ENCODE peak calls at places on chromosomes 6 and 20, in ten cellular contexts. One of them, this sample, is unnamed.

GRCh38 chr6:163790296-163790840 is 375.9 kb downstream of the QKI start:
- DNase-seq in activated B cell treated with CpG ODN at 0.5 μM for 24 hours: no peak
- DNase-seq in stromal cell of bone marrow: no peak
- DNase-seq in uterus: no peak
- DNase-seq in GM13976: no peak
- DNase-seq in NCI-H187: no peak
- DNase-seq in DMS53: no peak
- DNase-seq in left ventricle myocardium inferior: no peak
- DNase-seq in activated CD4-positive, alpha-beta T cell treated with anti-CD3 and anti-CD28 coated beads, Interleukin-2, amount 50 U/mL, for 1 hour: no peak
- DNase-seq in GDM1: no peak
- DNase-seq in this sample: no peak

GRCh38 chr6:786946-787763 is 94.2 kb upstream of the EXOC2 start:
- DNase-seq in activated B cell treated with CpG ODN at 0.5 μM for 24 hours: no peak
- DNase-seq in left ventricle myocardium inferior: no peak
- DNase-seq in GM13976: peak
- DNase-seq in activated CD4-positive, alpha-beta T cell treated with anti-CD3 and anti-CD28 coated beads, Interleukin-2, amount 50 U/mL, for 1 hour: no peak
- DNase-seq in NCI-H187: no peak
- DNase-seq in DMS53: peak
- DNase-seq in uterus: no peak
- DNase-seq in stromal cell of bone marrow: no peak
- DNase-seq in GDM1: no peak
- DNase-seq in this sample: no peak

GRCh38 chr20:19932170-19932667 is 84.9 kb upstream of the NAA20 start:
- DNase-seq in GM13976: no peak
- DNase-seq in uterus: peak
- DNase-seq in activated CD4-positive, alpha-beta T cell treated with anti-CD3 and anti-CD28 coated beads, Interleukin-2, amount 50 U/mL, for 1 hour: no peak
- DNase-seq in DMS53: no peak
- DNase-seq in activated B cell treated with CpG ODN at 0.5 μM for 24 hours: no peak
- DNase-seq in NCI-H187: no peak
- DNase-seq in left ventricle myocardium inferior: no peak
- DNase-seq in stromal cell of bone marrow: peak
- DNase-seq in GDM1: no peak
- DNase-seq in this sample: no peak

GRCh38 chr6:3389390-3390167 is 67.3 kb downstream of the SLC22A23 start:
- DNase-seq in GDM1: no peak
- DNase-seq in GM13976: no peak
- DNase-seq in stromal cell of bone marrow: peak
- DNase-seq in NCI-H187: no peak
- DNase-seq in activated CD4-positive, alpha-beta T cell treated with anti-CD3 and anti-CD28 coated beads, Interleukin-2, amount 50 U/mL, for 1 hour: no peak
- DNase-seq in uterus: peak
- DNase-seq in DMS53: no peak
- DNase-seq in activated B cell treated with CpG ODN at 0.5 μM for 24 hours: no peak
- DNase-seq in left ventricle myocardium inferior: peak
- DNase-seq in this sample: no peak

GRCh38 chr6:148358196-148358785 is 15.7 kb downstream of the SASH1 start:
- DNase-seq in activated B cell treated with CpG ODN at 0.5 μM for 24 hours: no peak
- DNase-seq in NCI-H187: no peak
- DNase-seq in activated CD4-positive, alpha-beta T cell treated with anti-CD3 and anti-CD28 coated beads, Interleukin-2, amount 50 U/mL, for 1 hour: no peak
- DNase-seq in uterus: peak
- DNase-seq in GDM1: no peak
- DNase-seq in GM13976: no peak
- DNase-seq in stromal cell of bone marrow: peak
- DNase-seq in left ventricle myocardium inferior: no peak
- DNase-seq in DMS53: no peak
- DNase-seq in this sample: no peak

GRCh38 chr6:38776515-38776914 is 61.4 kb downstream of the DNAH8 start:
- DNase-seq in activated CD4-positive, alpha-beta T cell treated with anti-CD3 and anti-CD28 coated beads, Interleukin-2, amount 50 U/mL, for 1 hour: no peak
- DNase-seq in GM13976: no peak
- DNase-seq in stromal cell of bone marrow: no peak
- DNase-seq in uterus: no peak
- DNase-seq in GDM1: no peak
- DNase-seq in DMS53: peak
- DNase-seq in activated B cell treated with CpG ODN at 0.5 μM for 24 hours: no peak
- DNase-seq in left ventricle myocardium inferior: no peak
- DNase-seq in NCI-H187: no peak
- DNase-seq in this sample: no peak

GRCh38 chr6:90080876-90081464 is 186.7 kb downstream of the GJA10 start:
- DNase-seq in GM13976: peak
- DNase-seq in stromal cell of bone marrow: no peak
- DNase-seq in NCI-H187: no peak
- DNase-seq in uterus: no peak
- DNase-seq in activated CD4-positive, alpha-beta T cell treated with anti-CD3 and anti-CD28 coated beads, Interleukin-2, amount 50 U/mL, for 1 hour: peak
- DNase-seq in DMS53: no peak
- DNase-seq in left ventricle myocardium inferior: no peak
- DNase-seq in activated B cell treated with CpG ODN at 0.5 μM for 24 hours: no peak
- DNase-seq in GDM1: no peak
- DNase-seq in this sample: peak

GRCh38 chr6:130381459-130382380 is 15.9 kb downstream of the TMEM200A start:
- DNase-seq in stromal cell of bone marrow: no peak
- DNase-seq in activated CD4-positive, alpha-beta T cell treated with anti-CD3 and anti-CD28 coated beads, Interleukin-2, amount 50 U/mL, for 1 hour: peak
- DNase-seq in NCI-H187: no peak
- DNase-seq in DMS53: no peak
- DNase-seq in left ventricle myocardium inferior: no peak
- DNase-seq in GM13976: no peak
- DNase-seq in GDM1: peak
- DNase-seq in activated B cell treated with CpG ODN at 0.5 μM for 24 hours: no peak
- DNase-seq in uterus: no peak
- DNase-seq in this sample: peak

GRCh38 chr6:5213851-5214507 is 46.8 kb downstream of the LYRM4 start:
- DNase-seq in GM13976: no peak
- DNase-seq in GDM1: no peak
- DNase-seq in uterus: no peak
- DNase-seq in activated CD4-positive, alpha-beta T cell treated with anti-CD3 and anti-CD28 coated beads, Interleukin-2, amount 50 U/mL, for 1 hour: no peak
- DNase-seq in stromal cell of bone marrow: peak
- DNase-seq in DMS53: no peak
- DNase-seq in left ventricle myocardium inferior: no peak
- DNase-seq in NCI-H187: no peak
- DNase-seq in activated B cell treated with CpG ODN at 0.5 μM for 24 hours: no peak
- DNase-seq in this sample: no peak

GRCh38 chr20:33099842-33100538 is 20.5 kb downstream of the BPIFB4 start:
- DNase-seq in activated B cell treated with CpG ODN at 0.5 μM for 24 hours: no peak
- DNase-seq in left ventricle myocardium inferior: no peak
- DNase-seq in stromal cell of bone marrow: no peak
- DNase-seq in NCI-H187: no peak
- DNase-seq in DMS53: no peak
- DNase-seq in uterus: no peak
- DNase-seq in activated CD4-positive, alpha-beta T cell treated with anti-CD3 and anti-CD28 coated beads, Interleukin-2, amount 50 U/mL, for 1 hour: no peak
- DNase-seq in GDM1: no peak
- DNase-seq in GM13976: no peak
- DNase-seq in this sample: no peak

GRCh38 chr6:15527838-15528617 is 134.8 kb downstream of the DTNBP1 start:
- DNase-seq in NCI-H187: no peak
- DNase-seq in stromal cell of bone marrow: no peak
- DNase-seq in activated CD4-positive, alpha-beta T cell treated with anti-CD3 and anti-CD28 coated beads, Interleukin-2, amount 50 U/mL, for 1 hour: no peak
- DNase-seq in left ventricle myocardium inferior: no peak
- DNase-seq in GDM1: no peak
- DNase-seq in uterus: no peak
- DNase-seq in GM13976: no peak
- DNase-seq in DMS53: no peak
- DNase-seq in activated B cell treated with CpG ODN at 0.5 μM for 24 hours: no peak
- DNase-seq in this sample: no peak

GRCh38 chr20:19835533-19836222 is 77.6 kb downstream of the RIN2 start:
- DNase-seq in GDM1: no peak
- DNase-seq in stromal cell of bone marrow: no peak
- DNase-seq in left ventricle myocardium inferior: peak
- DNase-seq in activated CD4-positive, alpha-beta T cell treated with anti-CD3 and anti-CD28 coated beads, Interleukin-2, amount 50 U/mL, for 1 hour: no peak
- DNase-seq in DMS53: no peak
- DNase-seq in GM13976: no peak
- DNase-seq in activated B cell treated with CpG ODN at 0.5 μM for 24 hours: no peak
- DNase-seq in NCI-H187: no peak
- DNase-seq in uterus: no peak
- DNase-seq in this sample: no peak